ENCODE peak calls at places on chromosome 6, in six cellular contexts. M is AG09309; V is globus pallidus; A is activated T-cell treated with anti-CD3 and anti-CD28 coated beads, Interleukin-2, amount 50 U/mL, for 72 hours; B is stimulated activated naive CD8-positive, alpha-beta T cell treated with anti-CD3 and anti-CD28 coated beads, Interleukin-15, amount 100 ng/mL, for 72 hours; N is dermis microvascular lymphatic vessel endothelial cell. K is an unnamed sample.

GRCh38 chr6:121838842-121839241 is 403.4 kb downstream of the GJA1 start:
- DNase-seq in M (no peak), V (no peak), A (no peak), B (peak), N (no peak), K (no peak)

GRCh38 chr6:11469684-11470083 is 67.9 kb upstream of the TMEM170B start:
- DNase-seq in M (no peak), V (no peak), A (no peak), B (no peak), N (peak), K (no peak)

GRCh38 chr6:16496982-16497823 is 258.8 kb downstream of the GMPR start:
- DNase-seq in M (no peak), V (no peak), A (no peak), B (no peak), N (no peak), K (no peak)

GRCh38 chr6:111291860-111292259 is 191.2 kb downstream of the REV3L start:
- DNase-seq in M (no peak), V (no peak), A (no peak), B (no peak), N (no peak), K (no peak)

GRCh38 chr6:22364314-22364713 is 67.5 kb upstream of the PRL start:
- DNase-seq in M (no peak), V (no peak), A (no peak), B (no peak), N (peak), K (no peak)

GRCh38 chr6:116019428-116019827 is 41.3 kb downstream of the FRK start:
- DNase-seq in M (no peak), V (no peak), A (no peak), B (no peak), N (no peak), K (no peak)

GRCh38 chr6:158284340-158285210 is 27.7 kb upstream of the TULP4 start:
- DNase-seq in M (peak), V (peak), A (no peak), B (no peak), N (peak), K (peak)

GRCh38 chr6:148203970-148204369 is 138.7 kb upstream of the SASH1 start:
- DNase-seq in M (peak), V (no peak), A (peak), B (peak), N (no peak), K (no peak)

GRCh38 chr6:150377211-150377781 is 8.5 kb downstream of the IYD start:
- DNase-seq in M (no peak), V (peak), A (no peak), B (no peak), N (no peak), K (no peak)

K was measured in cerebellar cortex.